ENCODE peak calls at places on chromosomes 5 and 9, in four cellular contexts. W is A549; B is lung; X is CD8-positive, alpha-beta T cell. S is an unnamed sample. For H3K4me1, the result is how much of the 10 kb centered on the place peaks cover.

GRCh38 chr5:2756211-2756746 is 4.8 kb upstream of the IRX2 start:
- DNase-seq in W (peak), B (peak), X (no peak), S (no peak)

GRCh38 chr5:109191153-109191558 is 218.6 kb downstream of the PJA2 start:
- DNase-seq in W (no peak), B (no peak), X (no peak), S (peak)

GRCh38 chr5:178293815-178294214 is 61.2 kb upstream of the PHYKPL start:
- DNase-seq in W (no peak), B (no peak), X (no peak), S (no peak)

GRCh38 chr9:93270976-93271375 is 87.0 kb downstream of the WNK2 start:
- DNase-seq in W (no peak), B (no peak), X (peak), S (no peak)

GRCh38 chr5:83492331-83492730 is 20.8 kb downstream of the VCAN start:
- DNase-seq in W (no peak), B (no peak), X (no peak), S (no peak)

GRCh38 chr5:117681431-117681830 is 1106.8 kb upstream of the SEMA6A start:
- DNase-seq in W (no peak), B (no peak), X (no peak), S (no peak)

GRCh38 chr5:72268753-72269410 is 51.2 kb downstream of the MRPS27 start:
- DNase-seq in W (no peak), B (peak), X (no peak), S (peak)

GRCh38 chr9:127598839-127599549 is 13.1 kb upstream of the STXBP1 start:
- DNase-seq in W (no peak), B (no peak), X (no peak), S (no peak)

GRCh38 chr9:131500939-131501541 is 1.7 kb upstream of the POMT1 start:
- DNase-seq in W (no peak), B (no peak), X (peak), S (peak)

GRCh38 chr5:126139773-126140172 is 283.4 kb upstream of the GRAMD2B start:
- DNase-seq in W (no peak), B (no peak), X (no peak), S (peak)

GRCh38 chr9:12689233-12689632 is 4.0 kb upstream of the TYRP1 start:
- DNase-seq in W (no peak), B (no peak), X (no peak), S (no peak)

GRCh38 chr5:40679071-40679997 is at the start of gene PTGER4:
- DNase-seq in W (peak), B (peak), X (peak), S (peak)

GRCh38 chr5:131379723-131380122 is 115.9 kb downstream of the CDC42SE2 start:
- DNase-seq in W (peak), B (no peak), X (peak), S (no peak)

GRCh38 chr5:157294692-157295091 is 28.8 kb downstream of the CYFIP2 start:
- DNase-seq in W (no peak), B (no peak), X (no peak), S (no peak)

GRCh38 chr5:95711501-95712346 is 19.4 kb upstream of the RHOBTB3 start:
- DNase-seq in W (no peak), B (no peak), X (no peak), S (no peak)

GRCh38 chr9:108272350-108272899 is 583.4 kb downstream of the ACTL7B start:
- DNase-seq in W (peak), B (peak), X (no peak), S (peak)

GRCh38 chr5:5497132-5497748 is 74.8 kb downstream of the ICE1 start:
- DNase-seq in W (peak), B (peak), X (no peak), S (peak)

GRCh38 chr5:132354381-132354780 is 15.1 kb upstream of the SLC22A5 start:
- DNase-seq in W (no peak), B (no peak), X (no peak), S (no peak)

GRCh38 chr5:69510694-69511093 is 18.1 kb downstream of the OCLN start:
- DNase-seq in W (no peak), B (no peak), X (no peak), S (no peak)

GRCh38 chr5:143031781-143032724 is 261.9 kb downstream of the ARHGAP26 start:
- DNase-seq in W (no peak), B (no peak), X (no peak), S (no peak)

GRCh38 chr5:156124713-156125112 is 202.3 kb upstream of the SGCD start:
- DNase-seq in W (no peak), B (no peak), X (no peak), S (no peak)

GRCh38 chr9:132560604-132561304 is 21.7 kb upstream of the BARHL1 start:
- DNase-seq in W (no peak), B (no peak), X (no peak), S (no peak)

GRCh38 chr9:114779352-114779845 is 26.4 kb downstream of the TNFSF15 start:
- DNase-seq in W (peak), B (peak), X (no peak), S (peak)

GRCh38 chr5:159515909-159516415 is 185.7 kb upstream of the IL12B start:
- DNase-seq in W (peak), B (peak), X (peak), S (no peak)

GRCh38 chr5:33257807-33258491 is 182.8 kb upstream of the TARS1 start:
- DNase-seq in W (no peak), B (no peak), X (no peak), S (peak)

GRCh38 chr9:134778841-134779411 is 101.7 kb upstream of the FCN2 start:
- DNase-seq in W (peak), B (peak), X (no peak), S (peak)

GRCh38 chr9:33524431-33524947 is 438 bp downstream of the ANKRD18B start:
- DNase-seq in W (no peak), B (no peak), X (no peak), S (no peak)

GRCh38 chr9:124242331-124243194 is 15.2 kb upstream of the NEK6 start:
- DNase-seq in W (no peak), B (no peak), X (no peak), S (no peak)

GRCh38 chr9:4984171-4984570 is 901 bp upstream of the JAK2 start:
- DNase-seq in W (peak), B (no peak), X (no peak), S (no peak)

GRCh38 chr5:59193616-59194319 is 610.9 kb downstream of the RAB3C start:
- DNase-seq in W (peak), B (no peak), X (no peak), S (peak)

GRCh38 chr5:145918397-145918796 is 18.0 kb upstream of the SH3RF2 start:
- DNase-seq in W (no peak), B (no peak), X (no peak), S (no peak)

GRCh38 chr9:85258823-85259370 is 482.9 kb downstream of the AGTPBP1 start:
- DNase-seq in W (peak), B (no peak), X (no peak), S (peak)

GRCh38 chr5:34897646-34898045 is 17.7 kb downstream of the RAD1 start:
- DNase-seq in W (no peak), B (no peak), X (no peak), S (peak)

GRCh38 chr9:133115604-133116345 is 5.3 kb downstream of the RALGDS start:
- DNase-seq in W (no peak), B (no peak), X (no peak), S (no peak)

GRCh38 chr5:125536582-125536981 is 790.1 kb upstream of the ZNF608 start:
- DNase-seq in W (no peak), B (no peak), X (no peak), S (peak)

GRCh38 chr5:142587354-142587965 is 98.4 kb downstream of the FGF1 start:
- DNase-seq in W (peak), B (no peak), X (no peak), S (no peak)

GRCh38 chr5:32710335-32710858 is 724 bp upstream of the NPR3 start:
- DNase-seq in W (peak), B (no peak), X (no peak), S (peak)

GRCh38 chr9:72554221-72554641 is 32.8 kb downstream of the TMC1 start:
- DNase-seq in W (peak), B (no peak), X (no peak), S (no peak)

DNA sequence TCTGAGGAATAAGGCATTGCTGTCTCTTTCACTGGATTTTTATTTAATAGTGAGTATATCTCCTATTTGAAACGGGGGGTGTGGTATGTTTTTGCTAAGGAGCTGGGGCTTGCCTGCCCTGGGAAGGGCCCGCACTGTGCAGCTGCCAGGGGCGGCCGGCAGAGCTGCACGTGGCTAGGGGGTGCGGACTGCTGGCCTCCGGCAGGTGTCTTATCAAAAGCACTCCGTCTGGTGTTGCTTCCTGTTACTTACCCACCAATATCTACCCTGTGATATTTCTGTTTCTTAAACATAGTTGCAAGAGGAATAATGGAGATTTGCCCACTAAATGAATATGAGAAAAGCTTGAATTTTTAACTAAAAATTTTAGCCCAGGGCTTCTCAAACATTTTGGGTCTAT is 232.0 kb downstream of the IRX1 start:
- DNase-seq in W (no peak), B (no peak), X (no peak), S (no peak)
- H3K4me1 ChIP-seq in W (under half), B (under half), X (under half), S (under half)

GRCh38 chr5:138949223-138949574 is 74.1 kb upstream of the LRRTM2 start:
- DNase-seq in W (no peak), B (no peak), X (no peak), S (no peak)
- H3K27ac ChIP-seq in W (no peak), B (no peak), X (no peak), S (no peak)

GRCh38 chr5:181052928-181053759 is 13.1 kb downstream of the BTNL9 start:
- DNase-seq in W (peak), B (no peak), X (no peak), S (no peak)
- TF ChIP-seq CTCF in W (no peak), B (no peak), X (no peak), S (no peak)

GRCh38 chr9:113521693-113522260 is 58.2 kb downstream of the RGS3 start:
- DNase-seq in W (no peak), B (no peak), X (no peak), S (no peak)

GRCh38 chr9:113522419-113522818 is 58.9 kb downstream of the RGS3 start:
- DNase-seq in W (no peak), B (no peak), X (no peak), S (no peak)

GRCh38 chr9:113522858-113523257 is 59.3 kb downstream of the RGS3 start:
- DNase-seq in W (no peak), B (no peak), X (no peak), S (no peak)

GRCh38 chr9:113519401-113520108 is 56.0 kb downstream of the RGS3 start:
- DNase-seq in W (peak), B (no peak), X (no peak), S (peak)

GRCh38 chr9:113520109-113520642 is 56.6 kb downstream of the RGS3 start:
- DNase-seq in W (peak), B (no peak), X (peak), S (peak)
- H3K4me1 ChIP-seq in W (under half), B (under half), X (half or more), S (under half)

GRCh38 chr5:179754024-179754423 is 21.4 kb downstream of the MAML1 start:
- DNase-seq in W (no peak), B (peak), X (no peak), S (no peak)
- H3K27ac ChIP-seq in W (no peak), B (no peak), X (no peak), S (no peak)

GRCh38 chr9:129594632-129595031 is 26.3 kb downstream of the C9orf50 start:
- DNase-seq in W (no peak), B (no peak), X (no peak), S (no peak)
- TF ChIP-seq CTCF in W (no peak), B (no peak), X (no peak), S (no peak)

GRCh38 chr5:150593593-150593992 is 46.9 kb upstream of the SYNPO start:
- DNase-seq in W (no peak), B (no peak), X (no peak), S (no peak)

GRCh38 chr5:150596313-150596712 is 44.1 kb upstream of the SYNPO start:
- DNase-seq in W (no peak), B (no peak), X (no peak), S (no peak)

GRCh38 chr5:150596826-150597225 is 43.6 kb upstream of the SYNPO start:
- DNase-seq in W (no peak), B (no peak), X (no peak), S (no peak)

GRCh38 chr5:150593996-150594395 is 46.5 kb upstream of the SYNPO start:
- DNase-seq in W (no peak), B (no peak), X (no peak), S (no peak)

GRCh38 chr5:150595466-150596031 is 44.9 kb upstream of the SYNPO start:
- DNase-seq in W (no peak), B (no peak), X (no peak), S (no peak)
- H3K4me1 ChIP-seq in W (under half), B (under half), X (under half), S (under half)

GRCh38 chr9:99911600-99911999 is 5.1 kb downstream of the STX17 start:
- DNase-seq in W (no peak), B (no peak), X (no peak), S (no peak)
- H3K27ac ChIP-seq in W (no peak), B (no peak), X (no peak), S (no peak)